ENCODE peak calls at places on chromosomes 16 and 17, in six cellular contexts. W is lung; L is tibial artery; K is Calu3; X is CD8-positive, alpha-beta T cell; A is neural crest cell. S is an unnamed sample.

GRCh38 chr16:75218256-75219076 is at the start of gene CTRB1:
- DNase-seq in W (no peak), L (no peak), K (no peak), X (no peak), A (no peak), S (no peak)

GRCh38 chr17:47952181-47953021 is 5.3 kb downstream of the PRR15L start:
- DNase-seq in W (peak; percentile 57), L (no peak), K (peak; percentile 47), X (no peak), A (no peak), S (no peak)

GRCh38 chr17:82037889-82038195 is 345 bp upstream of the DCXR start:
- DNase-seq in W (no peak), L (no peak), K (no peak), X (no peak), A (no peak), S (no peak)

GRCh38 chr17:62626719-62627218 is 701 bp upstream of the MRC2 start:
- DNase-seq in W (peak; percentile 44), L (peak; percentile 85), K (no peak), X (no peak), A (peak; percentile 64), S (peak; percentile 39)

GRCh38 chr17:72187544-72187943 is 66.7 kb downstream of the SOX9 start:
- DNase-seq in W (no peak), L (peak; percentile 74), K (no peak), X (no peak), A (no peak), S (no peak)

GRCh38 chr17:82866521-82867214 is 26.8 kb upstream of the ZNF750 start:
- DNase-seq in W (no peak), L (no peak), K (no peak), X (no peak), A (no peak), S (no peak)

GRCh38 chr17:57135026-57135747 is 50.1 kb downstream of the AKAP1 start:
- DNase-seq in W (no peak), L (no peak), K (no peak), X (no peak), A (no peak), S (no peak)

GRCh38 chr16:55411231-55411630 is 67.8 kb upstream of the MMP2 start:
- DNase-seq in W (no peak), L (no peak), K (no peak), X (no peak), A (no peak), S (no peak)

GRCh38 chr17:48577330-48577945 is 712 bp downstream of the HOXB4 start:
- DNase-seq in W (no peak), L (no peak), K (no peak), X (no peak), A (no peak), S (no peak)

GRCh38 chr16:81630632-81631026 is 148.5 kb upstream of the PLCG2 start:
- DNase-seq in W (no peak), L (no peak), K (no peak), X (no peak), A (no peak), S (no peak)

GRCh38 chr16:57091200-57091989 is 988 bp upstream of the CPNE2 start:
- DNase-seq in W (peak; percentile 52), L (peak; percentile 80), K (peak; percentile 18), X (no peak), A (peak; percentile 39), S (peak; percentile 26)

GRCh38 chr17:29585080-29585751 is 4.2 kb downstream of the GIT1 start:
- DNase-seq in W (no peak), L (peak; percentile 67), K (no peak), X (no peak), A (no peak), S (no peak)

GRCh38 chr17:10216213-10216982 is 18.0 kb upstream of the GAS7 start:
- DNase-seq in W (no peak), L (no peak), K (no peak), X (no peak), A (peak; percentile 6), S (no peak)

GRCh38 chr17:15342460-15342859 is 1.1 kb upstream of the TEKT3 start:
- DNase-seq in W (no peak), L (no peak), K (no peak), X (no peak), A (no peak), S (no peak)

GRCh38 chr17:49793309-49793708 is 4.8 kb downstream of the KAT7 start:
- DNase-seq in W (no peak), L (no peak), K (no peak), X (no peak), A (no peak), S (no peak)

GRCh38 chr17:49784636-49785035 is 3.8 kb upstream of the KAT7 start:
- DNase-seq in W (no peak), L (no peak), K (no peak), X (no peak), A (no peak), S (no peak)

GRCh38 chr17:49789278-49789578 is 747 bp downstream of the KAT7 start:
- DNase-seq in W (no peak), L (no peak), K (no peak), X (no peak), A (no peak), S (no peak)

GRCh38 chr17:49787932-49788442 is 494 bp upstream of the KAT7 start:
- DNase-seq in W (no peak), L (no peak), K (no peak), X (peak; percentile 9), A (peak; percentile 16), S (no peak)

DNA sequence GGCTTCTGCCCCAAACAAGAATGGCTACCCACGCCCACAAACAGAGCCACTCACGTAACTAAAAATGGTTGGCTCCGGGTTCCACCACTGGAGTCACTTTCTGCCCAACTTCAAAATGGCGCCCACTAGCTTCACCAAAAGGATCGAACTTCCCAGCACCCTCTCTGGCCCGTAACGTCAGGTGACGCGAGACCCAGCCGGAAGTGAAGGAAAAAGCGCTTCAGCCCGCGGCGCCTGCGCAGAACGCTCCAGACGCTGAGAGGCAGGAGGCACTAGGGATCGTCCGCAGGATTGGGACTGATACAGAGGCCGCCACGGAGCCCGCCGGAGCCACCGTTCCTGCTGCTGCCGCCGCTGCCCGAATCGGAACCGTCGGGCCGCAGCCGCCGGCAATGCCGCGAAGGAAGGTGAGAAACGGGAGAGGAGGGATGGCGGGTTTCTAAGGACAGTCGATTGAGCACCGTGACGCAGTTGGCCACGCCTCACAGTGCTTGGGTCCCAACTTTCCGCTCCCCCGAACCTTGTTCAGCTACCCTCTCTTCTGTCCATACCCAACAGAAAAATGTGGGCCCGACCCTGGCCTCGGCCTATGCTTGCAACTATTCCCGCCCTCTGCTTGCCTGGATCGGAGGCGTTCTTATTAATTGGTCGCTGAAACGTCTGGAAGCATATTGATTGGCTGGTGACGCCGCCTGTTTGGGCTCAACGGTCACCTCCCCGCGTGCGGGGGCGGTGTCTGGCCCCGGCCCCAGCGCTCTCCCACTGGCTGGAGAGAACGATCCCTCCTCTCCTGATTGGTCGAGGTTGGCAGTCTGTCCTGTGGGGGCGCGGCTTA is at the start of gene KAT7:
- DNase-seq in W (peak; percentile 100), L (peak; percentile 100), K (peak; percentile 100), X (peak; percentile 94), A (peak; percentile 93), S (peak; percentile 97)
- TF ChIP-seq CTCF in W (peak; percentile 3), L (no peak), K (no peak), X (no peak), A (no peak), S (no peak)

GRCh38 chr17:78345172-78345571 is 14.7 kb downstream of the SOCS3 start:
- DNase-seq in W (no peak), L (no peak), K (no peak), X (no peak), A (no peak), S (no peak)

GRCh38 chr17:78347453-78347852 is 12.4 kb downstream of the SOCS3 start:
- DNase-seq in W (peak; percentile 79), L (no peak), K (no peak), X (no peak), A (no peak), S (no peak)

GRCh38 chr17:78345791-78346494 is 13.9 kb downstream of the SOCS3 start:
- DNase-seq in W (no peak), L (no peak), K (no peak), X (no peak), A (no peak), S (no peak)

GRCh38 chr17:78348055-78348745 is 11.7 kb downstream of the SOCS3 start:
- DNase-seq in W (no peak), L (no peak), K (no peak), X (no peak), A (no peak), S (no peak)

DNA sequence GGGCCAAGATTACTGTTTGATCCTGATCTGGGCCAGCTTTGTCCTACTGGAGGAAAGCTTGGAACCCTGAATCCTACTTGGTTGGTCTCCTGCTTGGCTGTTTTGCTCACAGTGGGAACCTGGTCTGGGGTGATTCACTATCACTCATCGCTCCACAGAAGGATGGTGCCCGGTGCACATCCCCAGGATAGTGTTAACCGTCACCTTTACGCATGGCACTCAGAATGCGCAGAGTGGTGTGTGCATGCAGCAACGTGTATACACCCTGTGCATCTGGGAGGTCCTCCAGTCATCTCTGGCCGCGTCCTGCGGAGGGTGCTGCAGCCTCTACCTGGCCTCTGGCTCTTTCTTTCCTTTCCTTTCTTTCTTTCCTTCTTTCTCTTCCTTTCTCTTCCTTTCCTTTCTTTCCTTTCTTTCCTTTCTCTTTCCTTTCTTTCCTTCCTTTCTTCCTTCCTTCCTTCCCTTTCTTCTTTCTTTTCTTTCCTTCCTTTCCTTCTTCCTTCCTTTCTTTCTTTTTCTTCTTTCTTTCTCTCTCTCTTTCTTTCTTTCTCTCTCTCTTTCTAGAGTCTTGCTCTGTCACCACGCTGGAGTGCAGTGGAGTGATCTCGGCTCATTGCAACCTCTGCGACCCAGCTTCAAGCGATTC is 13.1 kb downstream of the SOCS3 start:
- DNase-seq in W (no peak), L (no peak), K (no peak), X (no peak), A (no peak), S (no peak)
- TF ChIP-seq CTCF in W (no peak), L (no peak), K (no peak), X (no peak), A (no peak), S (no peak)

DNA sequence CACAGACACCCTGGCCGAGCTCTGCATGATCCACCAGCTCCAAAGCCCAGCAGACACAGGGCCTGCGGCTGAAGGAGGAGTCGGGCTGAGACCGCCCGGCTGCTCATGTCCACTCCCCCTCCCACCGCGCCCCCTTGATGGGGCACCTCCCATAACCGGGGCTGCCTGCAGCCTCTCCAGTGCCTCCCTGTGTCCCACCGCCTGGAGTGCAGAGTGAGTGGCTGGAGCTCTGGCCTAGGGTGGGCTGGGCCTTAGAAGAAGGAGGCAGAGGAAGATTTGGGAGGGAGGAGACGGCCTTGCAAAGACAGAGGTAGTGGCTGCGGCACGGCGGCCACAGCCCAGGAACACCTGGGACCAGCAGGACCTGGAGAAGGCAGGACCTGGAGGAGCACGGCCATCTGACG is 4.0 kb downstream of the CBFA2T3 start:
- DNase-seq in W (no peak), L (no peak), K (no peak), X (no peak), A (peak; percentile 27), S (no peak)
- TF ChIP-seq CTCF in W (no peak), L (no peak), K (no peak), X (no peak), A (no peak), S (no peak)

DNA sequence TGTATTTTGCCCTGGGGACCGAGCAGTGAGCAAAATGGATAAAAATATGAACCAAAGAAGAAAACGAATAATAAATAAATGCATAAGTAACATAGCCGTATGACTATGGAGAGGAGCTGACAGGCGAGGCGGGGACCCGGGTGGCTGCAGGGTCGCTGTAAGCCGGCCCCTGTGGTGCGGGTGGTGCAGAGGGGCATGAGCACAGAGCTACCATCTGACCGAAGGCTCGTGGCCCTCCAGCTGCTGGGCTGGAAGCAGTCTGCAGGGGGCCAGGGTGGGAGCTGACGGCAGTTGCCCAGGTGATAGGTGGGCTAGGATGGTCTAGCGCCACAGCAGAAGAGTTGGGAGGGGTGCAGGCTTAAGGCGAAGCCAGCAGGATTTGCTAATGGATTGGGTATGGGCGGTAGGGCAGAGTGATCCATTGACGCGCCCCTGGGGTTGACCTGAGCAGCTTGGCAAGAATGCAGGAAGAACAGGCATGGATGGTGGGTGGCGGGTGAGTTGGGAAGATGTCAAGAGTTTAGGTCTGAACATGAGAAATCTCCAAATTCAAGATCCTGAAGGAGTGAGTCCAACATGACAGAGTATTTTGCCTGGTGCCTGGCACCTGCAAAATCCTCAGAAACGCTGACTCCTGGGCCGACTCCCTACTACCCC is 228.0 kb downstream of the FOXL1 start:
- DNase-seq in W (no peak), L (peak; percentile 45), K (no peak), X (no peak), A (no peak), S (no peak)
- TF ChIP-seq CTCF in W (no peak), L (no peak), K (no peak), X (no peak), A (no peak), S (no peak)

S was measured in progenitor cell of endocrine pancreas.